ENCODE peak calls at places on chromosomes 3 and 15, in seven cellular contexts. F, G, E, Y, V, U and O are unnamed samples.

GRCh38 chr3:119401502-119402440 is 61.6 kb downstream of the TMEM39A start:
- DNase-seq in F (no peak), G (no peak), E (no peak), Y (no peak), V (no peak), U (no peak), O (no peak)

GRCh38 chr3:126917232-126917804 is 65.6 kb upstream of the PLXNA1 start:
- DNase-seq in F (no peak), G (no peak), E (no peak), Y (no peak), V (no peak), U (no peak), O (no peak)

GRCh38 chr15:94293411-94294402 is 62.3 kb downstream of the MCTP2 start:
- DNase-seq in F (no peak), G (no peak), E (no peak), Y (no peak), V (no peak), U (no peak), O (no peak)

GRCh38 chr3:137071104-137071503 is 113.3 kb downstream of the IL20RB start:
- DNase-seq in F (no peak), G (no peak), E (no peak), Y (no peak), V (no peak), U (no peak), O (no peak)

GRCh38 chr3:197426161-197426566 is 127.8 kb upstream of the DLG1 start:
- DNase-seq in F (no peak), G (no peak), E (no peak), Y (no peak), V (no peak), U (no peak), O (peak)

GRCh38 chr3:86629511-86629910 is 361.4 kb downstream of the VGLL3 start:
- DNase-seq in F (no peak), G (no peak), E (no peak), Y (no peak), V (no peak), U (no peak), O (no peak)

GRCh38 chr15:39919740-39920509 is at the start of gene GPR176:
- DNase-seq in F (no peak), G (peak), E (peak), Y (no peak), V (peak), U (peak), O (peak)

GRCh38 chr15:55530861-55531313 is 22.9 kb upstream of the DNAAF4 start:
- DNase-seq in F (no peak), G (peak), E (peak), Y (no peak), V (no peak), U (no peak), O (peak)

GRCh38 chr3:43215684-43216336 is 70.5 kb upstream of the SNRK start:
- DNase-seq in F (no peak), G (no peak), E (no peak), Y (no peak), V (no peak), U (no peak), O (no peak)

GRCh38 chr3:185561374-185561943 is 9.1 kb upstream of the LIPH start:
- DNase-seq in F (no peak), G (no peak), E (no peak), Y (no peak), V (no peak), U (no peak), O (no peak)

GRCh38 chr3:195873281-195873887 is 35.0 kb downstream of the TNK2 start:
- DNase-seq in F (no peak), G (no peak), E (no peak), Y (no peak), V (no peak), U (no peak), O (no peak)

GRCh38 chr3:5270656-5271055 is 83.1 kb downstream of the EDEM1 start:
- DNase-seq in F (no peak), G (no peak), E (no peak), Y (no peak), V (no peak), U (no peak), O (no peak)

GRCh38 chr15:62559049-62559733 is 394.1 kb upstream of the C2CD4B start:
- DNase-seq in F (no peak), G (no peak), E (no peak), Y (no peak), V (no peak), U (no peak), O (peak)

GRCh38 chr15:91302588-91303439 is 202.8 kb downstream of the SV2B start:
- DNase-seq in F (no peak), G (peak), E (peak), Y (peak), V (no peak), U (no peak), O (peak)

GRCh38 chr3:15804553-15805095 is 6.8 kb upstream of the ANKRD28 start:
- DNase-seq in F (no peak), G (no peak), E (no peak), Y (no peak), V (no peak), U (no peak), O (no peak)

GRCh38 chr3:73546961-73547360 is 77.8 kb downstream of the PDZRN3 start:
- DNase-seq in F (no peak), G (peak), E (peak), Y (no peak), V (no peak), U (no peak), O (peak)

GRCh38 chr15:65032823-65033537 is 3.5 kb upstream of the MTFMT start:
- DNase-seq in F (peak), G (no peak), E (peak), Y (peak), V (peak), U (peak), O (peak)

GRCh38 chr3:125280966-125281365 is 68.4 kb upstream of the SLC12A8 start:
- DNase-seq in F (no peak), G (peak), E (peak), Y (no peak), V (no peak), U (no peak), O (peak)